ENCODE peak calls at places on chromosomes 2 and 18, in four cellular contexts. J is fibroblast of lung, B is endothelial cell of umbilical vein, M is hepatocyte. Z is an unnamed sample.

GRCh38 chr2:187826023-187826422 is 271.8 kb upstream of the TFPI start:
- DNase-seq in J (peak; percentile 45), B (peak; percentile 16), M (no peak), Z (no peak)

GRCh38 chr18:8212893-8213805 is 396.1 kb upstream of the RAB12 start:
- DNase-seq in J (peak; percentile 78), B (no peak), M (no peak), Z (peak; percentile 80)

GRCh38 chr18:73214970-73215369 is 347.2 kb upstream of the NETO1 start:
- DNase-seq in J (no peak), B (no peak), M (peak; percentile 29), Z (no peak)

GRCh38 chr2:238882083-238882755 is 34.3 kb downstream of the TWIST2 start:
- DNase-seq in J (no peak), B (no peak), M (no peak), Z (no peak)

GRCh38 chr2:69619725-69620124 is 23.8 kb downstream of the AAK1 start:
- DNase-seq in J (no peak), B (peak; percentile 20), M (no peak), Z (peak; percentile 28)

GRCh38 chr2:21754164-21754788 is 630.5 kb downstream of the TDRD15 start:
- DNase-seq in J (no peak), B (peak; percentile 13), M (no peak), Z (no peak)

GRCh38 chr18:33440011-33440383 is 524 bp downstream of the CCDC178 start:
- DNase-seq in J (peak; percentile 76), B (peak; percentile 46), M (peak; percentile 82), Z (peak; percentile 76)

GRCh38 chr2:64405476-64406406 is 48.2 kb upstream of the LGALSL start:
- DNase-seq in J (peak; percentile 67), B (peak; percentile 32), M (no peak), Z (peak; percentile 90)

GRCh38 chr18:23650963-23651927 is 11.5 kb downstream of the ANKRD29 start:
- DNase-seq in J (peak; percentile 89), B (peak; percentile 51), M (peak; percentile 46), Z (peak; percentile 84)

GRCh38 chr18:70132999-70133398 is 72.5 kb downstream of the RTTN start:
- DNase-seq in J (peak; percentile 96), B (peak; percentile 83), M (peak; percentile 8), Z (peak; percentile 67)

GRCh38 chr18:41155025-41155424 is 800.0 kb upstream of the PIK3C3 start:
- DNase-seq in J (no peak), B (no peak), M (no peak), Z (no peak)

GRCh38 chr2:33605059-33605458 is 6.0 kb upstream of the FAM98A start:
- DNase-seq in J (no peak), B (no peak), M (no peak), Z (no peak)
- H3K4me3 ChIP-seq in J (no peak overlapping the region), B (no peak overlapping the region), M (no peak overlapping the region), Z (no peak overlapping the region)

GRCh38 chr2:215357660-215358059 is 45.8 kb downstream of the ATIC start:
- DNase-seq in J (no peak), B (no peak), M (no peak), Z (peak; percentile 58)

GRCh38 chr2:215358891-215359575 is 47.2 kb downstream of the ATIC start:
- DNase-seq in J (peak; percentile 34), B (no peak), M (no peak), Z (no peak)

GRCh38 chr2:215359576-215359922 is 47.7 kb downstream of the ATIC start:
- DNase-seq in J (no peak), B (no peak), M (no peak), Z (no peak)

GRCh38 chr2:215356948-215357461 is 45.1 kb downstream of the ATIC start:
- DNase-seq in J (peak; percentile 67), B (no peak), M (no peak), Z (peak; percentile 79)

DNA sequence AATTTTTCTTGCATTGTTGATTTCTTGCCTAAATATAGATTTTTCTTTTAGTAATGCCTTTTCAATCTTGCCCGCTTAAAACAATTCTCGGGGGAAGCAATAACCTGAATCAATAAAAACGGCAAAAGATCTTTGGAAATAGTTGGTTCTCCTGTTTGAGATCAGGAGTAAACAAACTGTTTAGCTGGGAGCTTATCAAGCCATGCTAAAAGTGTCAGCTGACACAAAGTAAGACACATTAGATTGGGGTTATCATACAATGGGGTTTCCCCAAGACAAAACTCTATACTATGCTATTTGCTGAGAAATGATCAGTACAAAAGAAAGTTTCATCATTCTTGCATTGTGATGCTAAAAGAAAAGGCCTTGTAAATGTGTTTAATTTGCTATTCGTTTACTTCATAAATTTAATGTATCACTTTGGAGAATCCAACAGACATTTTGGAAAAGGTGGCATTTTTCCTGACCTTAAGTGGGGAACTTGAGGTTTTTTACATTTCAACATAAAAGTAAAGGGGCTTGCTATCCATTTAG is 46.5 kb downstream of the ATIC start:
- DNase-seq in J (no peak), B (no peak), M (no peak), Z (peak; percentile 65)
- H3K36me3 ChIP-seq in J (peaks cover 19% of the 10 kb centered on the region), B (peaks cover 24% of the 10 kb centered on the region), M (peaks cover 2% of the 10 kb centered on the region), Z (peaks cover 21% of the 10 kb centered on the region)

GRCh38 chr2:163132850-163133249 is 294.3 kb upstream of the KCNH7 start:
- DNase-seq in J (peak; percentile 15), B (peak; percentile 7), M (no peak), Z (peak; percentile 48)
- TF ChIP-seq CTCF in J (peak; percentile 34), B (peak; percentile 6), M (peak; percentile 76), Z (peak; percentile 46)

GRCh38 chr2:127416486-127417001 is 1.7 kb upstream of the PROC start:
- DNase-seq in J (no peak), B (no peak), M (no peak), Z (no peak)
- H3K4me3 ChIP-seq in J (no peak overlapping the region), B (no peak overlapping the region), M (no peak overlapping the region), Z (peak overlapping the region; percentile 18)

GRCh38 chr2:231462729-231463465 is 1.4 kb downstream of the NCL start:
- DNase-seq in J (no peak), B (no peak), M (no peak), Z (no peak)

GRCh38 chr2:231460073-231460861 is 4.0 kb downstream of the NCL start:
- DNase-seq in J (no peak), B (no peak), M (no peak), Z (no peak)

GRCh38 chr2:231463698-231464575 is at the start of gene NCL:
- DNase-seq in J (peak; percentile 97), B (peak; percentile 99), M (peak; percentile 90), Z (peak; percentile 99)

GRCh38 chr2:231458368-231458767 is 5.9 kb downstream of the NCL start:
- DNase-seq in J (no peak), B (no peak), M (no peak), Z (no peak)

GRCh38 chr2:231461516-231461971 is 2.7 kb downstream of the NCL start:
- DNase-seq in J (no peak), B (no peak), M (no peak), Z (no peak)
- H3K36me3 ChIP-seq in J (peaks cover 27% of the 10 kb centered on the region), B (peaks cover 55% of the 10 kb centered on the region), M (peaks cover 8% of the 10 kb centered on the region), Z (peaks cover 62% of the 10 kb centered on the region)